ENCODE peak calls at places on chromosome 21, in eight cellular contexts. One of them, this sample, is unnamed.

GRCh38 chr21:31426235-31426797 is 82.3 kb upstream of the TIAM1 start:
- DNase-seq in fibroblast of villous mesenchyme: no peak
- DNase-seq in AG04450: no peak
- DNase-seq in IMR-90: no peak
- DNase-seq in foreskin fibroblast: no peak
- DNase-seq in AG10803: no peak
- DNase-seq in dorsolateral prefrontal cortex: no peak
- DNase-seq in lung: no peak
- DNase-seq in this sample: no peak

GRCh38 chr21:26506951-26507350 is 66.1 kb downstream of the CYYR1 start:
- DNase-seq in fibroblast of villous mesenchyme: peak
- DNase-seq in AG04450: no peak
- DNase-seq in IMR-90: peak
- DNase-seq in foreskin fibroblast: peak
- DNase-seq in AG10803: peak
- DNase-seq in dorsolateral prefrontal cortex: no peak
- DNase-seq in lung: no peak
- DNase-seq in this sample: peak

GRCh38 chr21:20720623-20721022 is 277.6 kb upstream of the NCAM2 start:
- DNase-seq in fibroblast of villous mesenchyme: no peak
- DNase-seq in AG04450: no peak
- DNase-seq in IMR-90: no peak
- DNase-seq in foreskin fibroblast: no peak
- DNase-seq in AG10803: no peak
- DNase-seq in dorsolateral prefrontal cortex: no peak
- DNase-seq in lung: no peak
- DNase-seq in this sample: peak

GRCh38 chr21:23152130-23152529 is 2153.9 kb downstream of the NCAM2 start:
- DNase-seq in fibroblast of villous mesenchyme: no peak
- DNase-seq in AG04450: no peak
- DNase-seq in IMR-90: no peak
- DNase-seq in foreskin fibroblast: no peak
- DNase-seq in AG10803: no peak
- DNase-seq in dorsolateral prefrontal cortex: no peak
- DNase-seq in lung: no peak
- DNase-seq in this sample: no peak

GRCh38 chr21:32463889-32464300 is 51.4 kb downstream of the EVA1C start:
- DNase-seq in fibroblast of villous mesenchyme: peak
- DNase-seq in AG04450: peak
- DNase-seq in IMR-90: peak
- DNase-seq in foreskin fibroblast: peak
- DNase-seq in AG10803: peak
- DNase-seq in dorsolateral prefrontal cortex: no peak
- DNase-seq in lung: no peak
- DNase-seq in this sample: peak

GRCh38 chr21:33022489-33022827 is 3.3 kb upstream of the OLIG2 start:
- DNase-seq in fibroblast of villous mesenchyme: no peak
- DNase-seq in AG04450: no peak
- DNase-seq in IMR-90: no peak
- DNase-seq in foreskin fibroblast: no peak
- DNase-seq in AG10803: no peak
- DNase-seq in dorsolateral prefrontal cortex: no peak
- DNase-seq in lung: no peak
- DNase-seq in this sample: no peak

GRCh38 chr21:37762606-37763005 is 153.7 kb downstream of the KCNJ6 start:
- DNase-seq in fibroblast of villous mesenchyme: no peak
- DNase-seq in AG04450: no peak
- DNase-seq in IMR-90: no peak
- DNase-seq in foreskin fibroblast: no peak
- DNase-seq in AG10803: peak
- DNase-seq in dorsolateral prefrontal cortex: no peak
- DNase-seq in lung: no peak
- DNase-seq in this sample: peak

GRCh38 chr21:42234464-42235241 is 15.7 kb downstream of the ABCG1 start:
- DNase-seq in fibroblast of villous mesenchyme: peak
- DNase-seq in AG04450: no peak
- DNase-seq in IMR-90: peak
- DNase-seq in foreskin fibroblast: no peak
- DNase-seq in AG10803: no peak
- DNase-seq in dorsolateral prefrontal cortex: peak
- DNase-seq in lung: peak
- DNase-seq in this sample: no peak

GRCh38 chr21:16307256-16307655 is 577.5 kb downstream of the USP25 start:
- DNase-seq in fibroblast of villous mesenchyme: no peak
- DNase-seq in AG04450: no peak
- DNase-seq in IMR-90: no peak
- DNase-seq in foreskin fibroblast: no peak
- DNase-seq in AG10803: no peak
- DNase-seq in dorsolateral prefrontal cortex: no peak
- DNase-seq in lung: no peak
- DNase-seq in this sample: no peak

GRCh38 chr21:32613436-32614043 is 1.4 kb upstream of the CFAP298 start:
- DNase-seq in fibroblast of villous mesenchyme: no peak
- DNase-seq in AG04450: no peak
- DNase-seq in IMR-90: no peak
- DNase-seq in foreskin fibroblast: no peak
- DNase-seq in AG10803: no peak
- DNase-seq in dorsolateral prefrontal cortex: no peak
- DNase-seq in lung: no peak
- DNase-seq in this sample: no peak

GRCh38 chr21:42227909-42228708 is 9.2 kb downstream of the ABCG1 start:
- DNase-seq in fibroblast of villous mesenchyme: peak
- DNase-seq in AG04450: peak
- DNase-seq in IMR-90: peak
- DNase-seq in foreskin fibroblast: peak
- DNase-seq in AG10803: peak
- DNase-seq in dorsolateral prefrontal cortex: peak
- DNase-seq in lung: peak
- DNase-seq in this sample: peak

GRCh38 chr21:31706562-31706961 is 25.4 kb downstream of the SCAF4 start:
- DNase-seq in fibroblast of villous mesenchyme: no peak
- DNase-seq in AG04450: no peak
- DNase-seq in IMR-90: no peak
- DNase-seq in foreskin fibroblast: no peak
- DNase-seq in AG10803: no peak
- DNase-seq in dorsolateral prefrontal cortex: no peak
- DNase-seq in lung: no peak
- DNase-seq in this sample: no peak

GRCh38 chr21:42317826-42318746 is 2.9 kb upstream of the TFF3 start:
- DNase-seq in fibroblast of villous mesenchyme: no peak
- DNase-seq in AG04450: no peak
- DNase-seq in IMR-90: no peak
- DNase-seq in foreskin fibroblast: no peak
- DNase-seq in AG10803: no peak
- DNase-seq in dorsolateral prefrontal cortex: no peak
- DNase-seq in lung: no peak
- DNase-seq in this sample: no peak

GRCh38 chr21:37673801-37674575 is 242.3 kb downstream of the KCNJ6 start:
- DNase-seq in fibroblast of villous mesenchyme: no peak
- DNase-seq in AG04450: no peak
- DNase-seq in IMR-90: no peak
- DNase-seq in foreskin fibroblast: no peak
- DNase-seq in AG10803: no peak
- DNase-seq in dorsolateral prefrontal cortex: no peak
- DNase-seq in lung: no peak
- DNase-seq in this sample: no peak

GRCh38 chr21:42463861-42464515 is 32.0 kb downstream of the RSPH1 start:
- DNase-seq in fibroblast of villous mesenchyme: peak
- DNase-seq in AG04450: peak
- DNase-seq in IMR-90: peak
- DNase-seq in foreskin fibroblast: no peak
- DNase-seq in AG10803: peak
- DNase-seq in dorsolateral prefrontal cortex: peak
- DNase-seq in lung: peak
- DNase-seq in this sample: no peak

GRCh38 chr21:32457360-32457840 is 44.9 kb downstream of the EVA1C start:
- DNase-seq in fibroblast of villous mesenchyme: peak
- DNase-seq in AG04450: no peak
- DNase-seq in IMR-90: peak
- DNase-seq in foreskin fibroblast: no peak
- DNase-seq in AG10803: peak
- DNase-seq in dorsolateral prefrontal cortex: no peak
- DNase-seq in lung: peak
- DNase-seq in this sample: no peak

GRCh38 chr21:18869105-18869504 is 465.5 kb upstream of the TMPRSS15 start:
- DNase-seq in fibroblast of villous mesenchyme: no peak
- DNase-seq in AG04450: no peak
- DNase-seq in IMR-90: no peak
- DNase-seq in foreskin fibroblast: no peak
- DNase-seq in AG10803: no peak
- DNase-seq in dorsolateral prefrontal cortex: no peak
- DNase-seq in lung: no peak
- DNase-seq in this sample: no peak

GRCh38 chr21:41610042-41610839 is 102.3 kb upstream of the TMPRSS2 start:
- DNase-seq in fibroblast of villous mesenchyme: peak
- DNase-seq in AG04450: no peak
- DNase-seq in IMR-90: peak
- DNase-seq in foreskin fibroblast: peak
- DNase-seq in AG10803: peak
- DNase-seq in dorsolateral prefrontal cortex: no peak
- DNase-seq in lung: peak
- DNase-seq in this sample: no peak

GRCh38 chr21:43924421-43925095 is 59.5 kb downstream of the AGPAT3 start:
- DNase-seq in fibroblast of villous mesenchyme: no peak
- DNase-seq in AG04450: no peak
- DNase-seq in IMR-90: no peak
- DNase-seq in foreskin fibroblast: no peak
- DNase-seq in AG10803: no peak
- DNase-seq in dorsolateral prefrontal cortex: no peak
- DNase-seq in lung: no peak
- DNase-seq in this sample: no peak

GRCh38 chr21:43923391-43923790 is 58.4 kb downstream of the AGPAT3 start:
- DNase-seq in fibroblast of villous mesenchyme: no peak
- DNase-seq in AG04450: no peak
- DNase-seq in IMR-90: peak
- DNase-seq in foreskin fibroblast: peak
- DNase-seq in AG10803: peak
- DNase-seq in dorsolateral prefrontal cortex: peak
- DNase-seq in lung: no peak
- DNase-seq in this sample: no peak

GRCh38 chr21:43926196-43926595 is 61.2 kb downstream of the AGPAT3 start:
- DNase-seq in fibroblast of villous mesenchyme: no peak
- DNase-seq in AG04450: no peak
- DNase-seq in IMR-90: no peak
- DNase-seq in foreskin fibroblast: no peak
- DNase-seq in AG10803: no peak
- DNase-seq in dorsolateral prefrontal cortex: no peak
- DNase-seq in lung: no peak
- DNase-seq in this sample: no peak

GRCh38 chr21:43925609-43926008 is 60.6 kb downstream of the AGPAT3 start:
- DNase-seq in fibroblast of villous mesenchyme: no peak
- DNase-seq in AG04450: no peak
- DNase-seq in IMR-90: no peak
- DNase-seq in foreskin fibroblast: no peak
- DNase-seq in AG10803: no peak
- DNase-seq in dorsolateral prefrontal cortex: no peak
- DNase-seq in lung: no peak
- DNase-seq in this sample: no peak

GRCh38 chr21:43925096-43925481 is 60.1 kb downstream of the AGPAT3 start:
- DNase-seq in fibroblast of villous mesenchyme: no peak
- DNase-seq in AG04450: no peak
- DNase-seq in IMR-90: no peak
- DNase-seq in foreskin fibroblast: no peak
- DNase-seq in AG10803: no peak
- DNase-seq in dorsolateral prefrontal cortex: no peak
- DNase-seq in lung: no peak
- DNase-seq in this sample: no peak
- H3K4me3 ChIP-seq in fibroblast of villous mesenchyme: no peak
- H3K4me3 ChIP-seq in AG04450: no peak
- H3K4me3 ChIP-seq in IMR-90: no peak
- H3K4me3 ChIP-seq in foreskin fibroblast: no peak
- H3K4me3 ChIP-seq in AG10803: no peak
- H3K4me3 ChIP-seq in dorsolateral prefrontal cortex: no peak
- H3K4me3 ChIP-seq in lung: no peak
- H3K4me3 ChIP-seq in this sample: no peak

DNA sequence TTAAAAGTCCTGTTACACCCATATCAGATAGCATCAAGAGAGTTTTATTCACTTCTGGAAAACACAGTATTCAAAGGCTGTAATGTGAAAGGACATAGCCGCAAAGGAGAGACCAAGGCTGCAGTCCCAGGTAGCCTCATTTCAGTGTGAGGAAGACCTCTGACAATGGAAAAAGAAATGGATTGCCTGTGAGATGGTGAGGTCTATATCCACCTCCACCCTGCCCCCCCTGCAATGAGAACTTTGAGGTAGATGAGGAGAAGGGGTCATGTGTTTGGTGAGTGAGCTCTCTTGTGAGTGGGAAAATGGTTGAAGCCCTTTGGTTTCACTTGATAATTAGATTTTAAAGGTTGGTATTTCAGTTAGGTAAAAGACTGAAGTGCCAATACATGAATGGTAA is 3.5 kb downstream of the MRPS6 start:
- DNase-seq in fibroblast of villous mesenchyme: no peak
- DNase-seq in AG04450: no peak
- DNase-seq in IMR-90: no peak
- DNase-seq in foreskin fibroblast: no peak
- DNase-seq in AG10803: no peak
- DNase-seq in dorsolateral prefrontal cortex: no peak
- DNase-seq in lung: no peak
- DNase-seq in this sample: no peak
- H3K4me3 ChIP-seq in fibroblast of villous mesenchyme: no peak
- H3K4me3 ChIP-seq in AG04450: no peak
- H3K4me3 ChIP-seq in IMR-90: no peak
- H3K4me3 ChIP-seq in foreskin fibroblast: no peak
- H3K4me3 ChIP-seq in AG10803: no peak
- H3K4me3 ChIP-seq in dorsolateral prefrontal cortex: no peak
- H3K4me3 ChIP-seq in lung: no peak
- H3K4me3 ChIP-seq in this sample: no peak

DNA sequence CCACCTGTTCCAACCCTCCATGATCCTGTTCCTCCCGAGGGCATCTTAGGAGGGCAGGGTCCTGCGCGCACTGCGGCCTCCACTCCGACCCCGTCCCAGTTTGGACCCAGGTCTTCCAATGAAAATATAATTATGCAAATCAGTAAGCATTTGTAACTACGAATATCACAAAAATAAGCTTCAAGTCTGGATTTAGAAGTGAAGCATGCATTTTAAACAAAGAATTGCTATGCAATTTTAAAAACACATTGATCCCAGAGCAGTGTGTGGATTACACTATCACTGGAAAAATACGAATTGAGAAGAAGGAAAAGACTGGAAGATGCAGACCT is 673 bp downstream of the PRMT2 start:
- DNase-seq in fibroblast of villous mesenchyme: no peak
- DNase-seq in AG04450: no peak
- DNase-seq in IMR-90: no peak
- DNase-seq in foreskin fibroblast: no peak
- DNase-seq in AG10803: no peak
- DNase-seq in dorsolateral prefrontal cortex: no peak
- DNase-seq in lung: no peak
- DNase-seq in this sample: no peak
- H3K4me3 ChIP-seq in fibroblast of villous mesenchyme: peak
- H3K4me3 ChIP-seq in AG04450: peak
- H3K4me3 ChIP-seq in IMR-90: peak
- H3K4me3 ChIP-seq in foreskin fibroblast: peak
- H3K4me3 ChIP-seq in AG10803: peak
- H3K4me3 ChIP-seq in dorsolateral prefrontal cortex: peak
- H3K4me3 ChIP-seq in lung: peak
- H3K4me3 ChIP-seq in this sample: peak

DNA sequence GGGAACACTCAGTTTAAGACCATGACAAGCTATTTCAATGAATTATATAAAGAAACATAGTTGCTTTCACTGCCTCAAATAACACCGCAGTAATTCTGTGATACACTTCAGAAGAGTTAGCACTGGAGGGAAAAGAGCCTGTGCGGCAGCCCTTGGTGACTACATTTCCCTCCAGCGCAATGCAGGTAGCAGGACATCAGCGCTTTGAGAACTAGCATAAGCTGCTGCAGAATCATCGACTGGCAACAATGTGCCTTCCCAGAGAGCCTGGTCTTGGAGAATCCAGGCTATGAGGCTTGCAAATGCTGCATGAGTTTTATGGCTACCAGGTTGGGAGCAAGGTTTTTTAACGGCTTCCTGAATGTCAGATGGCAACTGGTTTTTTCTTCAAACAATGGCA is 7.5 kb downstream of the NRIP1 start:
- DNase-seq in fibroblast of villous mesenchyme: peak
- DNase-seq in AG04450: no peak
- DNase-seq in IMR-90: no peak
- DNase-seq in foreskin fibroblast: no peak
- DNase-seq in AG10803: no peak
- DNase-seq in dorsolateral prefrontal cortex: no peak
- DNase-seq in lung: no peak
- DNase-seq in this sample: no peak
- H3K4me3 ChIP-seq in fibroblast of villous mesenchyme: no peak
- H3K4me3 ChIP-seq in AG04450: no peak
- H3K4me3 ChIP-seq in IMR-90: no peak
- H3K4me3 ChIP-seq in foreskin fibroblast: peak
- H3K4me3 ChIP-seq in AG10803: no peak
- H3K4me3 ChIP-seq in dorsolateral prefrontal cortex: no peak
- H3K4me3 ChIP-seq in lung: no peak
- H3K4me3 ChIP-seq in this sample: no peak

This sample was measured in skeletal muscle cell.